ENCODE peak calls at places on chromosomes 6 and 20, in eight cellular contexts. H is HCEC 1CT; O is epithelial cell of esophagus; Y is heart right ventricle; M is neural progenitor cell; R is CD4-positive, alpha-beta memory T cell; T is T-helper 2 cell; U is hippocampal formation. C is an unnamed sample.

GRCh38 chr6:151060096-151060741 is 179.5 kb upstream of the AKAP12 start:
- DNase-seq in H (peak; percentile 99), M (no peak), Y (no peak), R (no peak), U (no peak), O (peak; percentile 96), T (no peak), C (no peak)

GRCh38 chr20:17925300-17925939 is 43.2 kb downstream of the SNX5 start:
- DNase-seq in U (no peak), H (no peak), M (no peak), Y (no peak), O (no peak), T (no peak), R (no peak), C (no peak)

GRCh38 chr20:31841928-31842327 is 3.5 kb downstream of the FOXS1 start:
- DNase-seq in U (no peak), Y (no peak), O (peak; percentile 17), T (no peak), M (no peak), R (no peak), H (no peak), C (no peak)

GRCh38 chr6:22001336-22002027 is 295.4 kb downstream of the PRL start:
- DNase-seq in Y (no peak), O (no peak), R (no peak), T (no peak), M (no peak), U (no peak), H (no peak), C (no peak)

GRCh38 chr20:21191839-21192238 is 66.0 kb downstream of the KIZ start:
- DNase-seq in M (peak; percentile 88), Y (no peak), U (no peak), O (no peak), H (no peak), R (no peak), T (no peak), C (no peak)

GRCh38 chr20:58043122-58043865 is 185.2 kb downstream of the ANKRD60 start:
- DNase-seq in H (no peak), O (no peak), Y (no peak), T (no peak), R (no peak), M (no peak), U (no peak), C (no peak)

GRCh38 chr6:1611322-1611571 is 1.5 kb downstream of the FOXC1 start:
- DNase-seq in Y (no peak), O (peak; percentile 57), H (no peak), M (peak; percentile 76), T (no peak), R (no peak), U (no peak), C (no peak)

GRCh38 chr6:111663232-111663631 is 57.6 kb upstream of the TRAF3IP2 start:
- DNase-seq in Y (no peak), R (no peak), U (no peak), O (no peak), H (no peak), T (no peak), M (peak; percentile 33), C (no peak)

GRCh38 chr6:44177691-44178423 is 19.2 kb downstream of the CAPN11 start:
- DNase-seq in U (no peak), T (no peak), O (peak; percentile 64), H (peak; percentile 91), Y (peak; percentile 78), M (peak; percentile 46), R (no peak), C (no peak)

GRCh38 chr20:54179946-54180345 is 6.2 kb upstream of the CYP24A1 start:
- DNase-seq in T (peak; percentile 7), M (no peak), U (no peak), R (no peak), O (peak; percentile 93), H (no peak), Y (no peak), C (no peak)

GRCh38 chr6:104286641-104287040 is 573.1 kb downstream of the HACE1 start:
- DNase-seq in H (no peak), U (no peak), O (no peak), M (no peak), Y (no peak), T (no peak), R (no peak), C (no peak)

GRCh38 chr20:5039255-5039657 is 37.9 kb upstream of the SLC23A2 start:
- DNase-seq in H (no peak), T (peak; percentile 75), Y (no peak), O (no peak), U (no peak), R (peak; percentile 49), M (no peak), C (no peak)

GRCh38 chr6:31575952-31576684 is 753 bp downstream of the TNF start:
- DNase-seq in Y (no peak), M (no peak), O (no peak), U (no peak), H (no peak), T (peak; percentile 45), R (peak; percentile 54), C (no peak)

GRCh38 chr6:56637640-56638039 is 5.0 kb downstream of the DST start:
- DNase-seq in U (peak; percentile 73), T (peak; percentile 7), Y (no peak), R (no peak), M (peak; percentile 65), O (peak; percentile 74), H (peak; percentile 82), C (no peak)

GRCh38 chr20:38604873-38605303 is 3.3 kb downstream of the ARHGAP40 start:
- DNase-seq in M (no peak), H (peak; percentile 68), R (no peak), O (peak; percentile 92), T (no peak), Y (no peak), U (no peak), C (no peak)

GRCh38 chr6:10613693-10614092 is 80.7 kb downstream of the C6orf52 start:
- DNase-seq in U (no peak), O (no peak), Y (no peak), H (peak; percentile 27), R (no peak), T (no peak), M (peak; percentile 16), C (no peak)

GRCh38 chr20:63775096-63775978 is 35.8 kb downstream of the SLC2A4RG start:
- DNase-seq in M (peak; percentile 95), H (no peak), T (no peak), R (no peak), Y (no peak), U (no peak), O (no peak), C (peak; percentile 49)

GRCh38 chr20:53146201-53146891 is 174.2 kb downstream of the TSHZ2 start:
- DNase-seq in M (no peak), O (no peak), Y (no peak), R (no peak), U (no peak), H (no peak), T (peak; percentile 74), C (no peak)

GRCh38 chr6:167350731-167351655 is 26.1 kb downstream of the TTLL2 start:
- DNase-seq in R (peak; percentile 87), O (peak; percentile 23), T (peak; percentile 96), M (peak; percentile 90), Y (peak; percentile 52), H (no peak), U (no peak), C (peak; percentile 44)

GRCh38 chr20:33751775-33752174 is 20.0 kb downstream of the ZNF341 start:
- DNase-seq in Y (no peak), U (no peak), O (no peak), R (no peak), H (no peak), M (no peak), T (no peak), C (no peak)

GRCh38 chr20:12827796-12828406 is 180.9 kb upstream of the SPTLC3 start:
- DNase-seq in M (no peak), H (no peak), O (no peak), T (no peak), Y (no peak), U (no peak), R (no peak), C (no peak)

GRCh38 chr6:16698988-16699868 is 62.0 kb downstream of the ATXN1 start:
- DNase-seq in O (peak; percentile 82), M (no peak), T (peak; percentile 79), R (peak; percentile 74), H (peak; percentile 59), U (peak; percentile 29), Y (no peak), C (no peak)

GRCh38 chr6:96015791-96016776 is at the start of gene FUT9:
- DNase-seq in H (no peak), U (peak; percentile 96), O (no peak), M (peak; percentile 94), R (no peak), Y (no peak), T (peak; percentile 38), C (no peak)

GRCh38 chr20:41145821-41146620 is 8.7 kb downstream of the PLCG1 start:
- DNase-seq in H (no peak), U (peak; percentile 23), R (peak; percentile 28), T (no peak), M (no peak), O (no peak), Y (peak; percentile 65), C (no peak)

GRCh38 chr6:158769696-158770446 is 49.3 kb downstream of the EZR start:
- DNase-seq in O (no peak), T (no peak), U (no peak), R (no peak), Y (peak; percentile 41), H (no peak), M (no peak), C (no peak)